ENCODE peak calls at places on chromosomes 4 and X, in six cellular contexts. L is GM12878, G is K562, K is HCT116, F is IMR-90, P is HepG2. T is an unnamed sample.

GRCh38 chr4:61202638-61203495 is 2.7 kb downstream of the ADGRL3 start:
- DNase-seq in L (no peak), G (no peak), K (no peak), F (no peak), P (no peak), T (no peak)

GRCh38 chr4:44791842-44792241 is 65.5 kb upstream of the GNPDA2 start:
- DNase-seq in L (no peak), G (no peak), K (no peak), F (no peak), P (no peak), T (no peak)

GRCh38 chr4:127783026-127783769 is 1.1 kb downstream of the HSPA4L start:
- DNase-seq in L (no peak), G (peak; percentile 65), K (peak; percentile 24), F (peak; percentile 65), P (peak; percentile 77), T (peak; percentile 42)

GRCh38 chr4:125620066-125620850 is 305.5 kb downstream of the FAT4 start:
- DNase-seq in L (no peak), G (no peak), K (no peak), F (peak; percentile 19), P (no peak), T (no peak)

GRCh38 chrX:34655496-34656258 is 1.4 kb downstream of the TMEM47 start:
- DNase-seq in L (no peak), G (no peak), K (no peak), F (no peak), P (no peak), T (no peak)

GRCh38 chr4:89681219-89681618 is 155.7 kb downstream of the SNCA start:
- DNase-seq in L (no peak), G (no peak), K (peak; percentile 48), F (no peak), P (peak; percentile 82), T (no peak)

GRCh38 chrX:17635231-17635630 is 102.1 kb upstream of the SCML1 start:
- DNase-seq in L (no peak), G (no peak), K (no peak), F (peak; percentile 18), P (no peak), T (no peak)

GRCh38 chr4:163201358-163201757 is 34.7 kb upstream of the NAF1 start:
- DNase-seq in L (no peak), G (peak; percentile 40), K (no peak), F (no peak), P (no peak), T (no peak)

GRCh38 chrX:46554942-46555341 is 9.7 kb upstream of the ZNF674 start:
- DNase-seq in L (no peak), G (no peak), K (no peak), F (peak; percentile 58), P (peak; percentile 6), T (no peak)

GRCh38 chr4:25862411-25863346 is at the start of gene SEL1L3:
- DNase-seq in L (no peak), G (peak; percentile 84), K (no peak), F (no peak), P (no peak), T (peak; percentile 2)

GRCh38 chr4:183468210-183469095 is 24.0 kb downstream of the CDKN2AIP start:
- DNase-seq in L (no peak), G (no peak), K (no peak), F (peak; percentile 54), P (peak; percentile 40), T (peak; percentile 10)

GRCh38 chrX:9899640-9900075 is 67.5 kb upstream of the CLDN34 start:
- DNase-seq in L (no peak), G (no peak), K (no peak), F (peak; percentile 91), P (no peak), T (no peak)

GRCh38 chrX:131747173-131747572 is 203.3 kb downstream of the OR13H1 start:
- DNase-seq in L (peak; percentile 98), G (no peak), K (no peak), F (peak; percentile 90), P (no peak), T (peak; percentile 95)

GRCh38 chr4:138979742-138980141 is 35.8 kb upstream of the NOCT start:
- DNase-seq in L (no peak), G (no peak), K (no peak), F (no peak), P (no peak), T (peak; percentile 18)

GRCh38 chr4:1069394-1069793 is 44.0 kb downstream of the RNF212 start:
- DNase-seq in L (no peak), G (no peak), K (no peak), F (no peak), P (no peak), T (no peak)

GRCh38 chrX:136258951-136259350 is 7.8 kb upstream of the MAP7D3 start:
- DNase-seq in L (no peak), G (no peak), K (no peak), F (no peak), P (no peak), T (no peak)

GRCh38 chr4:83358410-83358809 is 23.8 kb upstream of the HPSE start:
- DNase-seq in L (no peak), G (no peak), K (no peak), F (peak; percentile 73), P (peak; percentile 34), T (peak; percentile 37)

GRCh38 chr4:125085-125820 is 952 bp downstream of the ZNF718 start:
- DNase-seq in L (no peak), G (peak; percentile 46), K (no peak), F (peak; percentile 17), P (no peak), T (no peak)

GRCh38 chr4:2946812-2947600 is 16.2 kb downstream of the NOP14 start:
- DNase-seq in L (no peak), G (no peak), K (no peak), F (peak; percentile 37), P (no peak), T (no peak)

GRCh38 chrX:1389181-1389992 is 2.5 kb downstream of the SLC25A6 start:
- DNase-seq in L (no peak), G (no peak), K (no peak), F (no peak), P (no peak), T (no peak)

GRCh38 chr4:128477540-128477939 is 189.9 kb upstream of the PGRMC2 start:
- DNase-seq in L (no peak), G (no peak), K (no peak), F (no peak), P (no peak), T (no peak)

GRCh38 chr4:23006756-23007155 is 314.0 kb downstream of the GBA3 start:
- DNase-seq in L (no peak), G (no peak), K (no peak), F (peak; percentile 10), P (no peak), T (no peak)

GRCh38 chr4:121192500-121192899 is 28.4 kb upstream of the TNIP3 start:
- DNase-seq in L (peak; percentile 39), G (peak; percentile 17), K (peak; percentile 33), F (peak; percentile 48), P (peak; percentile 16), T (peak; percentile 18)

GRCh38 chrX:39559229-39559628 is 538.5 kb downstream of the BCOR start:
- DNase-seq in L (no peak), G (no peak), K (no peak), F (peak; percentile 4), P (no peak), T (no peak)
- TF ChIP-seq CEBPB in L (no peak), G (no peak), K (no peak), F (no peak), P (no peak), T (no peak)

GRCh38 chrX:13533726-13534125 is 35.7 kb upstream of the EGFL6 start:
- DNase-seq in L (no peak), G (no peak), K (no peak), F (peak; percentile 24), P (no peak), T (no peak)
- TF ChIP-seq CEBPB in L (no peak), G (no peak), K (no peak), F (no peak), P (no peak), T (no peak)

GRCh38 chr4:4249876-4250275 is 1.9 kb upstream of the TMEM128 start:
- DNase-seq in L (no peak), G (no peak), K (no peak), F (no peak), P (no peak), T (no peak)

GRCh38 chr4:4256799-4257198 is 8.8 kb upstream of the TMEM128 start:
- DNase-seq in L (no peak), G (no peak), K (no peak), F (no peak), P (no peak), T (no peak)

GRCh38 chr4:4259484-4260100 is 11.6 kb upstream of the TMEM128 start:
- DNase-seq in L (no peak), G (no peak), K (no peak), F (no peak), P (peak; percentile 98), T (no peak)

GRCh38 chr4:4254179-4254578 is 6.2 kb upstream of the TMEM128 start:
- DNase-seq in L (no peak), G (no peak), K (no peak), F (no peak), P (no peak), T (no peak)

DNA sequence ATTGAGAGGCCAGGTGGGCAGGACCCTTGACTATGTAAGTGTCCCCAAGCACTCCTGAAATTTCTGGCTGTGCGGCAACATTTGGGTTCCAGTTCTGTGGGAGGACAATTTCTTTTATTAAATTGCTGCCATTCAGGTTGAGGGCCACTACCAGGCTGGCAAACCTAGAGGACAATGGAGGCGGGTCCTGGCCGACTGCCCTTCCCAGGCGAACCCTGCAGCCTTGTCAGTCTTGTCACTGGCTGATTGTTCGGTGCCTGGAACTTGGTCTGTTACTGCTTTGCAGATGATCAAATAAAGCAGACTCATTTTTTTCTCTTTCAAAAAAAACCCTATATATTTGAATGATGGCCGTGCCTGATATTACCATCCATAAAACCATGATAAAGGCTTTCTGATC is 6.6 kb upstream of the TMEM128 start:
- DNase-seq in L (no peak), G (no peak), K (no peak), F (no peak), P (peak; percentile 34), T (no peak)
- TF ChIP-seq CEBPB in L (no peak), G (no peak), K (no peak), F (no peak), P (no peak), T (no peak)

GRCh38 chrX:11591712-11592351 is 73.9 kb downstream of the ARHGAP6 start:
- DNase-seq in L (no peak), G (no peak), K (no peak), F (no peak), P (no peak), T (no peak)
- TF ChIP-seq CEBPB in L (no peak), G (no peak), K (no peak), F (no peak), P (no peak), T (no peak)

DNA sequence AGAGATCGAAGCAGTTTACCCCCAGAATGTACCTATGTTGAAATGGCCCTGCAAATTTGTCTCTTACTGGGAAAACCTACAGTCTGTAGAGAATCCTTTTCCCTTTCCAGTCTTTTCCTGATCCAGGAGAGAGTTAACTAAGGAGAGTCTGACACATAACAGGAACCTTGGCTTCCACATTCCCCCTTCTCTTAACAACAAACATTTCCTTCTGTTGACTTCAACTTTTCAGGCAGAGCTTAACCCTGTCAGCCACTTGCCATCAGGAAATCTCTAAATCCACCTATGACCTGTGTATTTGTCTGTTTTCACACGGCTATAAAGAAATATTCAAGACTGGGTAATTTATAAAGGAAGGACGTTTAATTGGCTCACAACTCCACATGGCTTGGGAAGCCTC is 45.6 kb upstream of the GPR78 start:
- DNase-seq in L (no peak), G (no peak), K (no peak), F (no peak), P (no peak), T (no peak)
- TF ChIP-seq CEBPB in L (no peak), G (no peak), K (no peak), F (no peak), P (no peak), T (no peak)

GRCh38 chrX:101595739-101596419 is 21.9 kb downstream of the ARMCX6 start:
- DNase-seq in L (peak; percentile 62), G (peak; percentile 38), K (peak; percentile 58), F (peak; percentile 75), P (peak; percentile 17), T (peak; percentile 40)
- TF ChIP-seq CEBPB in L (no peak), G (no peak), K (no peak), F (no peak), P (no peak), T (no peak)